ENCODE peak calls at places on chromosome 16, in nine cellular contexts. F is colonic mucosa, U is left ventricle myocardium inferior, D is Peyer's patch, C is right atrium auricular region, B is testis, M is HAP-1, V is HCT116, Y is suprapubic skin. W is an unnamed sample. For H3K9me3, the result is how much of the 10 kb centered on the place peaks cover.

GRCh38 chr16:56936950-56937349 is 5.0 kb downstream of the HERPUD1 start:
- DNase-seq in F (no peak), U (no peak), D (no peak), C (no peak), B (no peak), M (no peak), V (no peak), Y (no peak), W (no peak)

GRCh38 chr16:88804552-88805339 is 1.2 kb downstream of the CDT1 start:
- DNase-seq in F (peak), U (no peak), D (no peak), C (no peak), B (no peak), M (no peak), V (no peak), Y (no peak), W (no peak)

GRCh38 chr16:85610446-85611204 is 2.5 kb upstream of the GSE1 start:
- DNase-seq in F (peak), U (peak), D (peak), C (peak), B (peak), M (peak), V (peak), Y (peak), W (peak)

GRCh38 chr16:59048876-59049275 is 314.8 kb upstream of the GOT2 start:
- DNase-seq in F (no peak), U (no peak), D (no peak), C (no peak), B (no peak), M (no peak), V (no peak), Y (no peak), W (no peak)

GRCh38 chr16:2809149-2809760 is 7.8 kb upstream of the PRSS21 start:
- DNase-seq in F (no peak), U (no peak), D (no peak), C (no peak), B (no peak), M (no peak), V (no peak), Y (no peak), W (no peak)

GRCh38 chr16:54431041-54431996 is 144.7 kb upstream of the IRX3 start:
- DNase-seq in F (no peak), U (no peak), D (no peak), C (no peak), B (no peak), M (no peak), V (no peak), Y (no peak), W (no peak)

GRCh38 chr16:62021295-62021694 is 14.9 kb downstream of the CDH8 start:
- DNase-seq in F (no peak), U (no peak), D (no peak), C (no peak), B (no peak), M (no peak), V (no peak), Y (no peak), W (no peak)

GRCh38 chr16:86466695-86467406 is 43.5 kb upstream of the FOXF1 start:
- DNase-seq in F (no peak), U (no peak), D (no peak), C (no peak), B (no peak), M (no peak), V (no peak), Y (no peak), W (no peak)

GRCh38 chr16:73956592-73957495 is 339.8 kb upstream of the PSMD7 start:
- DNase-seq in F (peak), U (peak), D (peak), C (no peak), B (peak), M (peak), V (peak), Y (no peak), W (peak)

GRCh38 chr16:68425498-68426354 is 22.6 kb downstream of the SMPD3 start:
- DNase-seq in F (no peak), U (no peak), D (no peak), C (no peak), B (no peak), M (no peak), V (no peak), Y (no peak), W (no peak)

GRCh38 chr16:12137344-12138094 is 161.0 kb downstream of the SNX29 start:
- DNase-seq in F (peak), U (no peak), D (no peak), C (no peak), B (peak), M (no peak), V (no peak), Y (no peak), W (no peak)

GRCh38 chr16:79110953-79111352 is 489.6 kb downstream of the MAF start:
- DNase-seq in F (no peak), U (no peak), D (no peak), C (no peak), B (no peak), M (no peak), V (no peak), Y (no peak), W (no peak)

GRCh38 chr16:23280483-23280967 is 21.6 kb upstream of the SCNN1B start:
- DNase-seq in F (no peak), U (no peak), D (no peak), C (no peak), B (no peak), M (no peak), V (no peak), Y (no peak), W (no peak)

GRCh38 chr16:66358231-66358630 is 8.3 kb upstream of the CDH5 start:
- DNase-seq in F (no peak), U (no peak), D (no peak), C (no peak), B (no peak), M (no peak), V (no peak), Y (no peak), W (no peak)

GRCh38 chr16:66618588-66618987 is 14.1 kb downstream of the CMTM3 start:
- DNase-seq in F (no peak), U (no peak), D (no peak), C (no peak), B (no peak), M (no peak), V (peak), Y (no peak), W (no peak)

DNA sequence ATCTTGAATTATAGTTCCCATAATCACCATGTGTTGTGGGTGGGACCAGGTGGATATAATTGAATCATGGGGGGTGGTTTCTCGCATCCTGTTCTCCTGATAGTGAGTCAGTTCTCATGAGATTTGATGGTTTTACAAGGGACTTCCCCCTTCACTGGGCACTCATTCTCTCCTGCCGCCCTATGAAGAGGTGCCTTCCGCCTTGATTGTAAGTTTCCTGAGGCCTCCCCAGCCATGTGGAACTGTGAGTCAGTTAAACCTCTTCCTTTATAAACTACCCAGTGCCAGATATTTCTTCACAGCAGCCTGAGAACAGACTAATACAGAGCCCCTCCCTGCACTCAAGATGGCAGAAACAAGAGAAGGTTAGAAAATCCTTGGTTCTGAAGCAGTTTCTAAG is 26.4 kb downstream of the LDAF1 start:
- DNase-seq in F (no peak), U (no peak), D (no peak), C (no peak), B (no peak), M (no peak), V (no peak), Y (no peak), W (no peak)
- H3K9me3 ChIP-seq in F (under half), U (under half), D (under half), C (under half), B (under half), M (under half), V (under half), Y (under half), W (under half)

GRCh38 chr16:35560637-35560984 is 2101.2 kb downstream of the TP53TG3F start:
- DNase-seq in F (no peak), U (no peak), D (no peak), C (no peak), B (no peak), M (no peak), V (no peak), Y (no peak), W (no peak)

GRCh38 chr16:35562471-35562870 is 2103.1 kb downstream of the TP53TG3F start:
- DNase-seq in F (no peak), U (no peak), D (no peak), C (no peak), B (no peak), M (no peak), V (no peak), Y (no peak), W (no peak)

GRCh38 chr16:35561346-35561745 is 2101.9 kb downstream of the TP53TG3F start:
- DNase-seq in F (no peak), U (no peak), D (no peak), C (no peak), B (no peak), M (no peak), V (no peak), Y (no peak), W (no peak)

GRCh38 chr16:35557731-35558130 is 2098.3 kb downstream of the TP53TG3F start:
- DNase-seq in F (no peak), U (no peak), D (no peak), C (no peak), B (no peak), M (no peak), V (no peak), Y (no peak), W (no peak)

GRCh38 chr16:35559911-35560636 is 2100.7 kb downstream of the TP53TG3F start:
- DNase-seq in F (no peak), U (no peak), D (no peak), C (no peak), B (no peak), M (no peak), V (no peak), Y (no peak), W (no peak)
- H3K9me3 ChIP-seq in F (under half), U (under half), D (under half), C (under half), B (under half), M (under half), V (under half), Y (under half), W (under half)

GRCh38 chr16:869823-870641 is 69.5 kb upstream of the GNG13 start:
- DNase-seq in F (no peak), U (no peak), D (no peak), C (no peak), B (no peak), M (no peak), V (no peak), Y (no peak), W (peak)
- H3K9me3 ChIP-seq in F (under half), U (under half), D (under half), C (under half), B (under half), M (under half), V (under half), Y (under half), W (under half)

GRCh38 chr16:35150805-35151312 is 1691.4 kb downstream of the TP53TG3F start:
- DNase-seq in F (no peak), U (no peak), D (no peak), C (no peak), B (no peak), M (no peak), V (no peak), Y (no peak), W (no peak)

GRCh38 chr16:35147556-35148504 is 1688.4 kb downstream of the TP53TG3F start:
- DNase-seq in F (no peak), U (no peak), D (no peak), C (no peak), B (no peak), M (no peak), V (no peak), Y (no peak), W (no peak)

GRCh38 chr16:35149550-35149949 is 1690.1 kb downstream of the TP53TG3F start:
- DNase-seq in F (no peak), U (no peak), D (no peak), C (no peak), B (no peak), M (no peak), V (no peak), Y (no peak), W (no peak)

GRCh38 chr16:35146723-35147458 is 1687.5 kb downstream of the TP53TG3F start:
- DNase-seq in F (no peak), U (no peak), D (no peak), C (no peak), B (no peak), M (no peak), V (no peak), Y (peak), W (no peak)

DNA sequence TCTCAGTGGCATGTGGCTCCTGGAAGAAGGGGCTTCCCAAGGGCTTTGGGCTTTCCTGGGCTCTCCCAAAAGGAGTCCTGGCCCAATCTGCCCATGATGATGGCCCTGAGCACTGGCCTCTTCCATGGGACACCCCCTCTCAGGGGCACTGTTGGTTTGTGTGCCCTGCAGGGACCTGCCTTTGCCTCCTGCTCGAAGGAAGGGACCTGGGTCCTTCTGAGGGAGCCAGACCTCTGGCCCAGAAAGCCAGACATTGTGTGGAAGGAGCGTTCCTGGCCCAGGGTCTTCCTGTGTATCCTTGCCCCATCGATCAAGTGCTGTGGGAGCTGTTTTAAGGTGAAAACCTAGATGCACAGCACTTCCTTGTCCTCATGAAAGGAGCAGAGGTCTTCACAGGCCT is 1689.3 kb downstream of the TP53TG3F start:
- DNase-seq in F (no peak), U (no peak), D (no peak), C (no peak), B (no peak), M (no peak), V (no peak), Y (no peak), W (no peak)
- H3K9me3 ChIP-seq in F (under half), U (under half), D (under half), C (under half), B (under half), M (under half), V (under half), Y (under half), W (under half)

DNA sequence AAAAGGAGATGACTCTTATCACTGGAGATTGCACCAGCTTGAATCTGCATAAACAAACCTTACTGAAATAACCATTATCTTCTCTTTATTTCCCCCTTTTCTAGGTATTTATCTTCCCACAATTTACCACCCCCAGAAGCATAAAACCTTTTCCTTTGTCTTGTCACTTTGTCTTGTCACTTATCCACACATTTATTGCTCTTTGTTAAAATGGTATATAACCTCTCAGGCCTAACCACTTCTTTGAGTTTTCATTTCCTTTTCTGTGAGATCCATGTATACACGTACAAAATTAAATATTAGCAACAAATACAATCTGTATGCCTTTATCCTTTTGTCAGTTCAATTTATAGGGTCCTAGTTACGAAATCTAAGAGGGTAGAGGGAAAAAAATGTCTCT is 122.9 kb downstream of the CACNG3 start:
- DNase-seq in F (no peak), U (no peak), D (no peak), C (no peak), B (no peak), M (no peak), V (no peak), Y (no peak), W (no peak)
- H3K9me3 ChIP-seq in F (under half), U (half or more), D (under half), C (under half), B (under half), M (under half), V (under half), Y (under half), W (under half)

GRCh38 chr16:35745821-35746248 is 2286.4 kb downstream of the TP53TG3F start:
- DNase-seq in F (no peak), U (no peak), D (no peak), C (peak), B (no peak), M (no peak), V (no peak), Y (no peak), W (no peak)
- H3K9me3 ChIP-seq in F (under half), U (under half), D (under half), C (under half), B (under half), M (under half), V (under half), Y (under half), W (under half)

GRCh38 chr16:10447289-10447688 is 61.4 kb downstream of the ATF7IP2 start:
- DNase-seq in F (no peak), U (no peak), D (no peak), C (no peak), B (no peak), M (no peak), V (no peak), Y (no peak), W (no peak)

DNA sequence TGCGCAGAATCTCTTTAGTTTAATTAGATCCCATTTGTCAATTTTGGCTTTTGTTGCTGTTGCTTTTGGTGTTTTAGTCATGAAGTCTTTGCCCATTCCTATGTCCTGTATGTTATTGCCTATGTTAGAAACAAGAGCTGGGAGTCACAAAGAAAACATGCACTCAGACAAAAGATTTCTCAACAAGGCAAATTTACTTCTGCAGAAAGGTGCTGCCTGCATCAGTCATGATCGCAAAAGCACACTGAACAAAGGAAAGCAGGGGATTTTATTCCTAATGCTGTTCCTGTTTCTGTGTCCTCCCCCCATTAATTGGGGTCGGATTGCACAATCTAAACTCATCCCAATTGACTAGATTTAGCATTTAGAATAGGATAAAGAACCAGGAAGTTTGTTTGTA is 55.9 kb downstream of the ATF7IP2 start:
- DNase-seq in F (no peak), U (no peak), D (no peak), C (no peak), B (no peak), M (no peak), V (no peak), Y (no peak), W (no peak)
- H3K9me3 ChIP-seq in F (under half), U (half or more), D (under half), C (under half), B (under half), M (under half), V (under half), Y (under half), W (under half)

GRCh38 chr16:49078571-49078970 is 203.1 kb downstream of the CBLN1 start:
- DNase-seq in F (no peak), U (no peak), D (no peak), C (no peak), B (no peak), M (no peak), V (no peak), Y (no peak), W (no peak)
- H3K9me3 ChIP-seq in F (under half), U (under half), D (under half), C (under half), B (under half), M (under half), V (under half), Y (under half), W (under half)

W was measured in right cardiac atrium.